ENCODE peak calls at places on chromosome 6, in six cellular contexts. G is Caki2, F is trophoblast cell, J is non-pigmented ciliary epithelial cell, B is ACHN, O is T follicular helper cell. K is an unnamed sample.
A peak's percentile ranks its signal among the peaks of the same experiment; 100 is the strongest.

GRCh38 chr6:114569643-114570042 is 226.8 kb upstream of the HS3ST5 start:
- DNase-seq in B (no peak), F (no peak), G (no peak), J (no peak), O (no peak), K (no peak)

GRCh38 chr6:170291271-170292110 is 613 bp upstream of the DLL1 start:
- DNase-seq in O (peak; percentile 37), F (peak; percentile 32), J (no peak), B (peak; percentile 32), G (no peak), K (peak; percentile 50)

GRCh38 chr6:52994031-52994788 is 874 bp downstream of the GSTA4 start:
- DNase-seq in J (no peak), F (peak; percentile 48), B (peak; percentile 1), G (peak; percentile 65), O (no peak), K (peak; percentile 50)

GRCh38 chr6:22899446-22899845 is 330.1 kb downstream of the HDGFL1 start:
- DNase-seq in F (no peak), B (no peak), O (no peak), J (no peak), G (no peak), K (no peak)

GRCh38 chr6:122788208-122788607 is 850 bp upstream of the SMPDL3A start:
- DNase-seq in B (no peak), O (no peak), G (no peak), F (peak; percentile 46), J (no peak), K (no peak)

GRCh38 chr6:124482071-124482491 is 480.2 kb upstream of the RNF217 start:
- DNase-seq in B (no peak), G (no peak), O (no peak), J (no peak), F (no peak), K (no peak)

GRCh38 chr6:45801471-45802289 is 214.0 kb downstream of the CLIC5 start:
- DNase-seq in J (no peak), B (no peak), G (no peak), F (no peak), O (no peak), K (peak; percentile 43)

GRCh38 chr6:40892223-40892622 is 146.8 kb downstream of the UNC5CL start:
- DNase-seq in O (no peak), J (no peak), F (no peak), G (no peak), B (no peak), K (no peak)

GRCh38 chr6:37669887-37670437 is 27.7 kb downstream of the MDGA1 start:
- DNase-seq in B (no peak), O (no peak), G (no peak), F (no peak), J (no peak), K (no peak)

GRCh38 chr6:7172605-7173185 is 64.9 kb downstream of the RREB1 start:
- DNase-seq in F (peak; percentile 39), B (no peak), J (no peak), G (no peak), O (no peak), K (peak; percentile 94)

GRCh38 chr6:19415605-19416326 is 421.4 kb upstream of the ID4 start:
- DNase-seq in G (peak; percentile 49), J (peak; percentile 35), O (no peak), F (peak; percentile 92), B (no peak), K (no peak)

GRCh38 chr6:63186970-63187369 is 24.3 kb upstream of the FKBP1C start:
- DNase-seq in J (no peak), G (no peak), F (no peak), B (no peak), O (no peak), K (no peak)

GRCh38 chr6:73131706-73132105 is 93.6 kb downstream of the KHDC1L start:
- DNase-seq in F (no peak), G (peak; percentile 23), B (no peak), O (no peak), J (no peak), K (peak; percentile 74)

GRCh38 chr6:116969211-116969863 is 92.3 kb downstream of the RFX6 start:
- DNase-seq in F (peak; percentile 75), J (peak; percentile 31), B (peak; percentile 52), O (no peak), G (peak; percentile 19), K (peak; percentile 50)

GRCh38 chr6:67812125-67812524 is 823.0 kb upstream of the ADGRB3 start:
- DNase-seq in F (no peak), O (no peak), J (no peak), B (no peak), G (no peak), K (no peak)

GRCh38 chr6:83536034-83536646 is 23.8 kb downstream of the PRSS35 start:
- DNase-seq in G (no peak), J (no peak), F (peak; percentile 87), O (peak; percentile 19), B (peak; percentile 39), K (peak; percentile 45)

GRCh38 chr6:155481215-155481614 is 25.6 kb upstream of the NOX3 start:
- DNase-seq in B (no peak), G (no peak), F (peak; percentile 22), O (no peak), J (no peak), K (no peak)

GRCh38 chr6:34656378-34657036 is 40.1 kb downstream of the ILRUN start:
- DNase-seq in O (no peak), G (no peak), J (peak; percentile 48), F (peak; percentile 21), B (no peak), K (no peak)

GRCh38 chr6:164928366-164929154 is 380.8 kb downstream of the C6orf118 start:
- DNase-seq in F (no peak), G (no peak), B (no peak), J (no peak), O (no peak), K (no peak)

GRCh38 chr6:33454009-33454946 is at the start of gene ZBTB9:
- DNase-seq in B (peak; percentile 95), J (peak; percentile 75), F (peak; percentile 98), G (peak; percentile 96), O (peak; percentile 91), K (peak; percentile 93)

GRCh38 chr6:121430514-121431460 is 4.7 kb upstream of the GJA1 start:
- DNase-seq in G (peak; percentile 48), B (peak; percentile 49), O (no peak), J (no peak), F (peak; percentile 84), K (peak; percentile 49)

GRCh38 chr6:144285798-144286502 is 815 bp downstream of the UTRN start:
- DNase-seq in J (no peak), F (peak; percentile 39), O (no peak), G (peak; percentile 80), B (peak; percentile 64), K (peak; percentile 67)

GRCh38 chr6:31246051-31246495 is 25.8 kb downstream of the HLA-C start:
- DNase-seq in O (no peak), F (peak; percentile 46), B (peak; percentile 69), G (peak; percentile 80), J (peak; percentile 53), K (peak; percentile 88)

GRCh38 chr6:11460001-11460668 is 77.4 kb upstream of the TMEM170B start:
- DNase-seq in B (peak; percentile 6), J (no peak), G (no peak), F (peak; percentile 69), O (no peak), K (peak; percentile 6)

GRCh38 chr6:144624246-144624645 is 339.1 kb downstream of the UTRN start:
- DNase-seq in B (no peak), G (no peak), O (no peak), J (no peak), F (no peak), K (no peak)

GRCh38 chr6:5529733-5530132 is 268.4 kb downstream of the FARS2 start:
- DNase-seq in J (no peak), F (no peak), G (no peak), B (no peak), O (no peak), K (no peak)